ENCODE peak calls at places on chromosome 20, in nine cellular contexts. V is left cardiac atrium, C is T-helper 2 cell, W is aorta, H is endothelial cell of umbilical vein, N is amniotic stem cell, J is LoVo, X is sigmoid colon, M is NCI-H2081 treated with DMSO at 0.1 percent for 48 hours. Y is an unnamed sample.

GRCh38 chr20:45051497-45052060 is 49.3 kb downstream of the KCNS1 start:
- DNase-seq in V (no peak), C (no peak), W (no peak), H (no peak), N (no peak), J (no peak), X (no peak), M (no peak), Y (no peak)

GRCh38 chr20:33518071-33518470 is 28.2 kb downstream of the CBFA2T2 start:
- DNase-seq in V (no peak), C (no peak), W (no peak), H (peak; percentile 88), N (peak; percentile 65), J (no peak), X (no peak), M (no peak), Y (peak; percentile 76)

GRCh38 chr20:44437497-44437896 is 38.2 kb upstream of the TTPAL start:
- DNase-seq in V (no peak), C (no peak), W (no peak), H (no peak), N (no peak), J (no peak), X (no peak), M (no peak), Y (no peak)

GRCh38 chr20:8673116-8673515 is 395.8 kb upstream of the PLCB4 start:
- DNase-seq in V (no peak), C (no peak), W (no peak), H (no peak), N (no peak), J (no peak), X (no peak), M (no peak), Y (no peak)

GRCh38 chr20:16407251-16408067 is 165.8 kb downstream of the KIF16B start:
- DNase-seq in V (no peak), C (no peak), W (no peak), H (no peak), N (no peak), J (no peak), X (no peak), M (no peak), Y (peak; percentile 36)

GRCh38 chr20:62382306-62383198 is 4.4 kb upstream of the RPS21 start:
- DNase-seq in V (peak; percentile 75), C (peak; percentile 68), W (peak; percentile 89), H (peak; percentile 84), N (peak; percentile 40), J (peak; percentile 63), X (peak; percentile 89), M (peak; percentile 31), Y (peak; percentile 90)

GRCh38 chr20:36128463-36129176 is 25.9 kb upstream of the EPB41L1 start:
- DNase-seq in V (no peak), C (no peak), W (no peak), H (no peak), N (no peak), J (peak; percentile 12), X (no peak), M (no peak), Y (peak; percentile 41)

GRCh38 chr20:62067547-62068260 is 2.0 kb upstream of the TAF4 start:
- DNase-seq in V (no peak), C (no peak), W (no peak), H (no peak), N (no peak), J (no peak), X (no peak), M (no peak), Y (no peak)